ENCODE peak calls at places on chromosomes 2 and 18, in eight cellular contexts. W is IMR-90, N is esophagus squamous epithelium, O is stomach, A is endothelial cell of umbilical vein, F is A549, U is upper lobe of left lung, C is sigmoid colon. Q is an unnamed sample.
A peak's percentile ranks its signal among the peaks of the same experiment; 100 is the strongest.

GRCh38 chr2:217978536-217979150 is 24.2 kb downstream of the TNS1 start:
- DNase-seq in W (no peak), N (no peak), O (peak; percentile 39), A (peak; percentile 42), F (no peak), U (peak; percentile 88), C (peak; percentile 79), Q (no peak)

GRCh38 chr2:188158337-188159100 is 133.2 kb upstream of the GULP1 start:
- DNase-seq in W (peak; percentile 40), N (no peak), O (no peak), A (no peak), F (peak; percentile 23), U (no peak), C (no peak), Q (no peak)

GRCh38 chr2:214731008-214731407 is 78.5 kb downstream of the BARD1 start:
- DNase-seq in W (no peak), N (no peak), O (no peak), A (peak; percentile 19), F (no peak), U (no peak), C (no peak), Q (no peak)

GRCh38 chr18:47582055-47582454 is 330.6 kb upstream of the SKOR2 start:
- DNase-seq in W (no peak), N (no peak), O (no peak), A (no peak), F (no peak), U (peak; percentile 27), C (no peak), Q (no peak)

GRCh38 chr2:6139142-6139541 is 447.0 kb downstream of the SOX11 start:
- DNase-seq in W (no peak), N (no peak), O (no peak), A (no peak), F (peak; percentile 16), U (no peak), C (no peak), Q (no peak)

GRCh38 chr2:78077637-78078036 is 555.5 kb upstream of the LRRTM4 start:
- DNase-seq in W (no peak), N (no peak), O (no peak), A (no peak), F (no peak), U (no peak), C (no peak), Q (no peak)

GRCh38 chr2:202039278-202040100 is 5.8 kb downstream of the FZD7 start:
- DNase-seq in W (no peak), N (no peak), O (no peak), A (no peak), F (no peak), U (no peak), C (no peak), Q (no peak)

GRCh38 chr2:71963295-71963694 is 184.4 kb downstream of the CYP26B1 start:
- DNase-seq in W (no peak), N (no peak), O (no peak), A (no peak), F (no peak), U (no peak), C (no peak), Q (no peak)

GRCh38 chr18:28176933-28177827 is at the start of gene CDH2:
- DNase-seq in W (peak; percentile 85), N (no peak), O (peak; percentile 51), A (peak; percentile 79), F (peak; percentile 86), U (peak; percentile 84), C (peak; percentile 68), Q (peak; percentile 89)

GRCh38 chr2:170013802-170014551 is 164.0 kb upstream of the MYO3B start:
- DNase-seq in W (peak; percentile 10), N (no peak), O (no peak), A (peak; percentile 85), F (no peak), U (no peak), C (no peak), Q (peak; percentile 44)

GRCh38 chr2:154758871-154759270 is 60.4 kb downstream of the KCNJ3 start:
- DNase-seq in W (no peak), N (no peak), O (no peak), A (no peak), F (no peak), U (no peak), C (no peak), Q (no peak)

GRCh38 chr2:237727363-237727762 is 71.2 kb upstream of the RBM44 start:
- DNase-seq in W (peak; percentile 59), N (no peak), O (no peak), A (no peak), F (no peak), U (no peak), C (peak; percentile 49), Q (no peak)

DNA sequence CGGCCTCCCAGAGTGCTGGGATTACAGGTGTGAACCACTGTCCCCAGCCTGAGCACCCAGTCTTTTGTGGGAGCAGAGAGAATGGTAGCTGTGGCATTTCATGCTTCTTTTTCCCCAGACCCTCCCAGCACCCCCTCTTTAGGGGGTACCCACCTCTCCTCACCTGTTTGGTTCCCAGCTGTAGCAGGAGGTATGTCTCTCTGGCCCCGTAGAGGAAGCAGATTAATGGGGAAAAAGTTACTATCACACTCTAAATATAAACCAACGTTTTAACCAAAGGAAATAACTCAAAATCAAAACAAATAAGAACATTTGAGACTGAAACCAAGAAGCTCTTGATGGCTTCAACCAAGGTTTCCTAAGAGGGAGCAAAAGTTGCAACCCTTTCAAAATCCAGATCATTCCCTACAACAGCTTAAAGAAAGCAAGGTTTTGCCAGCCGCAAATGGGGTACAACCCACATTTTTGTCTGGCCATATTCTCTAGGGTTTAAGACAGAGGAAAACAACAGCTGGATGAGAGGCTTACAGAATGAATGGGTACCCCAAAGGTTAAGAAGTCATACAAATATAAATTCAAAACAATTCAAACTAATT is 8.0 kb downstream of the RNF125 start:
- DNase-seq in W (no peak), N (no peak), O (no peak), A (no peak), F (no peak), U (no peak), C (no peak), Q (no peak)
- H3K27ac ChIP-seq in W (no peak overlapping the region), N (no peak overlapping the region), O (no peak overlapping the region), A (no peak overlapping the region), F (no peak overlapping the region), U (no peak overlapping the region), C (no peak overlapping the region), Q (no peak overlapping the region)

DNA sequence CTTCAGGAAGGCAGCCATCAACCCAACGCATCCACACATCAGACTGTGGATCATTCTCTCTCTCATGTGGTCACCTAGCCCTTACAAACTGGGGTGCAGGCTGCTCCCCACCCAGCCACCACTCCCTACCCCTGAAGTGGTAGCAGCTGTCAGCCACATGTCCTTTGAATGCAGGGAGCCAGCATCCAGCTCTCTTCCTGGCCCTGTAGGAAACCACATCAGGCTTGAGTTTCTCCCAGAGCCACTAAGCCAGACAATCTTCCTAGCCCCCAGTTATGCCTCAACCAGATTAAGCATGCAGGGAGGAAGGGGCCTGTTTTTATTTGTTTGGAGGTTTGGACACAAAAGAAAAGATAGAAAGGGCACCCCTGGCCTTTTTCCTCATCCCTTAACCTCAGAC is 52.8 kb upstream of the SPP2 start:
- DNase-seq in W (no peak), N (no peak), O (no peak), A (no peak), F (no peak), U (no peak), C (no peak), Q (no peak)
- TF ChIP-seq POLR2A in W (no peak), N (no peak), O (no peak), A (no peak), F (no peak), U (no peak), C (no peak), Q (no peak)

GRCh38 chr18:3118195-3119010 is 101.4 kb downstream of the MYOM1 start:
- DNase-seq in W (no peak), N (no peak), O (no peak), A (no peak), F (no peak), U (no peak), C (no peak), Q (no peak)
- H3K27ac ChIP-seq in W (no peak overlapping the region), N (no peak overlapping the region), O (peak overlapping the region; percentile 64), A (no peak overlapping the region), F (peak overlapping the region; percentile 76), U (peak overlapping the region; percentile 71), C (no peak overlapping the region), Q (no peak overlapping the region)

DNA sequence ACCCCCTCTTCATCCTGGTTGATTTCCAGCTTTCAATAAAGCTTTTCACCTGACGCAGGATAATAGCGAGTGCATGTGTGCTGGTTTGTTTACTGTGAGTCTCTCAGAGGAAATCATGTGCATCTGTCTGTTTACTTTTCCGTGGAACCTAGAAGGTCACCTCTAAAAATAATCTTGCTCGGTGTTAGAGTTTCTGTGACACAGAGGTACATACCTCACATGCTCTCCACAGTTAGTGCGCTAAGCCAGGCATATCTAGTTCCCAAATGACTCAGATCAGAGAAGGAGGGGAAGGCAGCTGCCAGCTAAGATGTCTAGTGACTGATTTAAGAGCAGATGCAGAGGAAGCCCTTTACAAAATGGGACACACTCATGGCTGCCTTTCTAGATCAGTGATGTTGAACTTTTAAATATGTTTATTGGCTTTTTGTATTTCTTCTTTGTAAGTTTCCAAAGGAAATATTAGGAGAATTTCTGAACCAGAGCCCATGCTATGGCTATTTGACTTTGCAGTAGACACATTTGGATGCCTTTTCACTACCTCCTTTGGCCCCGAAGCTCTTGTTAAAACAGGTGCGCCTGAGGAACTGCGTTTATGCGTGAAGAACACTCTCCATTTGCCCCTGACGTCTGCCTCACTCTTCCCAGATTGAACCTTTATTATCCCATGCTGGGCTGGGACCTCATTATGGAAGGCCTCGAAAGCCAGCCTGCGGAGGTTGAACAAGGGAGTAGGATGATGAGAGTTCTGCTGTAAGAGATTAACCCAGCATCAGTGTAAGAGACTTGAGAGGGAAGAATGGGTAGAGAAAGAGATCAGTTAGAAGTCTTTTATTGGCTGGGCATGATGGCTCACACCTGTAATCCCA is 145.6 kb downstream of the FAM161A start:
- DNase-seq in W (peak; percentile 83), N (no peak), O (peak; percentile 60), A (no peak), F (peak; percentile 79), U (no peak), C (no peak), Q (peak; percentile 70)
- TF ChIP-seq POLR2A in W (no peak), N (no peak), O (no peak), A (no peak), F (no peak), U (no peak), C (no peak), Q (no peak)